ENCODE peak calls at places on chromosomes 1 and 21, in four cellular contexts. K is NB4, N is SK-N-SH, Y is dermis microvascular lymphatic vessel endothelial cell. Z is an unnamed sample.

GRCh38 chr1:145983206-145983675 is 13.1 kb downstream of the TXNIP start:
- DNase-seq in K (no peak), N (no peak), Y (peak), Z (no peak)

GRCh38 chr1:85406887-85407593 is 57.9 kb downstream of the DDAH1 start:
- DNase-seq in K (no peak), N (no peak), Y (peak), Z (no peak)

GRCh38 chr1:1164701-1165451 is 8.8 kb upstream of the TTLL10 start:
- DNase-seq in K (no peak), N (no peak), Y (no peak), Z (no peak)

GRCh38 chr1:157390646-157391045 is 161.7 kb downstream of the FCRL5 start:
- DNase-seq in K (no peak), N (no peak), Y (peak), Z (no peak)

GRCh38 chr1:46549697-46550681 is 1.5 kb downstream of the KNCN start:
- DNase-seq in K (peak), N (peak), Y (peak), Z (peak)

GRCh38 chr21:35873441-35873840 is 186.9 kb downstream of the SETD4 start:
- DNase-seq in K (no peak), N (no peak), Y (no peak), Z (no peak)

GRCh38 chr1:2980073-2980791 is 41.0 kb upstream of the ACTRT2 start:
- DNase-seq in K (no peak), N (no peak), Y (no peak), Z (no peak)

GRCh38 chr1:246483204-246483933 is 23.7 kb downstream of the SMYD3 start:
- DNase-seq in K (no peak), N (no peak), Y (no peak), Z (no peak)

GRCh38 chr1:107936498-107937481 is 28.2 kb downstream of the VAV3 start:
- DNase-seq in K (peak), N (no peak), Y (peak), Z (no peak)

GRCh38 chr1:2088434-2088833 is 38.2 kb downstream of the PRKCZ start:
- DNase-seq in K (no peak), N (no peak), Y (peak), Z (no peak)

GRCh38 chr1:213231795-213232231 is 180.8 kb downstream of the RPS6KC1 start:
- DNase-seq in K (no peak), N (peak), Y (no peak), Z (no peak)

GRCh38 chr1:223352944-223353343 is 11.0 kb downstream of the SUSD4 start:
- DNase-seq in K (no peak), N (no peak), Y (no peak), Z (no peak)

GRCh38 chr1:158329807-158330206 is 1.5 kb downstream of the CD1B start:
- DNase-seq in K (peak), N (no peak), Y (no peak), Z (no peak)

GRCh38 chr1:97901017-97901658 is 19.7 kb downstream of the DPYD start:
- DNase-seq in K (peak), N (no peak), Y (peak), Z (no peak)

GRCh38 chr1:118986291-118986838 is 1.8 kb downstream of the TBX15 start:
- DNase-seq in K (no peak), N (no peak), Y (no peak), Z (no peak)

GRCh38 chr1:193707271-193708015 is 521.0 kb upstream of the B3GALT2 start:
- DNase-seq in K (no peak), N (no peak), Y (no peak), Z (no peak)

GRCh38 chr1:67700692-67701410 is 15.8 kb downstream of the GADD45A start:
- DNase-seq in K (no peak), N (peak), Y (peak), Z (peak)

GRCh38 chr1:113940365-113941244 is 11.5 kb downstream of the HIPK1 start:
- DNase-seq in K (peak), N (no peak), Y (no peak), Z (no peak)